ENCODE peak calls at places on chromosomes 3 and 15, in five cellular contexts. T is lower lobe of right lung, L is heart left ventricle, V is substantia nigra, O is ovary. F is an unnamed sample.

GRCh38 chr15:29944925-29945324 is 122.7 kb upstream of the TJP1 start:
- DNase-seq in T (no peak), L (no peak), V (no peak), O (no peak), F (no peak)

GRCh38 chr3:157832588-157832987 is 273.6 kb downstream of the SHOX2 start:
- DNase-seq in T (no peak), L (no peak), V (no peak), O (no peak), F (no peak)

GRCh38 chr15:69149163-69149562 is 11.3 kb upstream of the GLCE start:
- DNase-seq in T (no peak), L (no peak), V (no peak), O (no peak), F (no peak)

GRCh38 chr3:161890147-161890625 is 393.6 kb downstream of the OTOL1 start:
- DNase-seq in T (peak; percentile 73), L (peak; percentile 37), V (no peak), O (no peak), F (no peak)

GRCh38 chr3:107432646-107433045 is 55.4 kb downstream of the CCDC54 start:
- DNase-seq in T (no peak), L (no peak), V (no peak), O (no peak), F (no peak)

GRCh38 chr15:71335591-71335990 is 220.3 kb downstream of the THSD4 start:
- DNase-seq in T (no peak), L (no peak), V (no peak), O (no peak), F (no peak)

GRCh38 chr3:31858439-31858838 is 122.6 kb downstream of the OSBPL10 start:
- DNase-seq in T (no peak), L (no peak), V (no peak), O (no peak), F (no peak)

GRCh38 chr3:3705090-3705775 is 94.0 kb upstream of the LRRN1 start:
- DNase-seq in T (no peak), L (no peak), V (peak; percentile 52), O (no peak), F (peak; percentile 26)

GRCh38 chr15:75455424-75455981 is 4.0 kb upstream of the SIN3A start:
- DNase-seq in T (peak; percentile 93), L (peak; percentile 91), V (peak; percentile 87), O (peak; percentile 82), F (peak; percentile 85)

GRCh38 chr15:77904901-77905300 is 172.6 kb downstream of the TBC1D2B start:
- DNase-seq in T (no peak), L (no peak), V (no peak), O (no peak), F (no peak)

DNA sequence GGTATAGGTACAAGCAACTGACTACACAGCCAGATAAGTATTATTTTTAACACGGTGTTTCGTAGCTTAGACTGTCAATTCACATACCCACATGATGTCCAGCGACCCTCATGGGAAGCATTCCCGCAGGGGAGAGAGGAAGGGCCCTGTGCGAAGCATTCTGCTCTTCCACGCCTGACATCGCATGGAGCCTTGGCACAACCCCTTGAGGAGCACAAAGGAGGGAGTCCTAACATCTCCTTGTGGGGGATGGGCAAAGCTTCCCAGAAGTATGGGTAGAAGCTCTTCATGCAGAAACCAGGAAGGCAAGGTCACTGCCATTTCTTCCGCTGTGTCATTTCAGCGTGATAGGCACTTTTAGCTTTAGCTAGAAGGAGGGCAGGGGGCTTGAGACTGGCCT is 28.7 kb upstream of the USP3 start:
- DNase-seq in T (no peak), L (no peak), V (no peak), O (no peak), F (no peak)
- H3K27ac ChIP-seq in T (no peak overlapping the region), L (no peak overlapping the region), V (no peak overlapping the region), O (no peak overlapping the region), F (no peak overlapping the region)

GRCh38 chr3:66395635-66396034 is 105.2 kb downstream of the LRIG1 start:
- DNase-seq in T (no peak), L (no peak), V (no peak), O (no peak), F (no peak)

GRCh38 chr3:66394261-66395249 is 106.3 kb downstream of the LRIG1 start:
- DNase-seq in T (no peak), L (no peak), V (no peak), O (no peak), F (no peak)

GRCh38 chr3:66392966-66393485 is 107.8 kb downstream of the LRIG1 start:
- DNase-seq in T (no peak), L (no peak), V (no peak), O (no peak), F (no peak)

GRCh38 chr3:66392512-66392911 is 108.3 kb downstream of the LRIG1 start:
- DNase-seq in T (no peak), L (no peak), V (no peak), O (no peak), F (no peak)

DNA sequence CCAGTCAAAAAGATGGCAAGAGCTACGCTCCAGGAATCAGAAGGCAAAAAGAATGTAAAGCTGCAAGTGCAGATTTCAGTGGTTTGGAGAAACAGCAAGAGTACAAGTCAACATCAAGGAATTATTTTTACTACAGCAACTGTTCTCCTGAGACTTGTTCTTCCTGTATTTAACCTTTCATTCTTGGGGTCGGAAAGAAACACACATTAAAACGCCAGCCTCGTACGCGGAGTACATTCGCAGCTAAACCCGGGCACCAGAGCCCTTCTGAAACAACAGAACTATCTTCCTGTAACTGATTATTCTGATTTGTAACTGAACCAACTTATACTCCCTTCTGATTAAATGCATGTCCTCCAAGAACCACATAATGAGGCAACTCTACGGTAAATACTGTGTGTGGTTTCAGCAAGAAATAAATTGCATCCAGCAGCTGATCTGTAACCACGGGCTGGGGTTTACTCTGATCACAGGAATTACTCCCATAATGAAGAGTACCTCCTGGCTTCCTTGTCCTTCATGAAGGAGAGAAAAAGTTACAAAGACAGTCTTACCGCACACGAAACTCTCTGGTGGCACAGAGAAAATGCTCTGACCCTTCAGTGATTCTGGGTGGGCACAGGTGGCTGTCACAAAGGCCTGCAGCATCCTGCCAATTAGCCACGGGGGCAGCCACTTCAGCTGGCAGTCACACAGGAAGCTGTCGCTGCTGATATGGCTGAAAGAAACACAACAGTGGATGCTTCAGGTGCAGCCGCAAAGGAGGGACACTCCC is 107.1 kb downstream of the LRIG1 start:
- DNase-seq in T (no peak), L (no peak), V (no peak), O (no peak), F (no peak)
- H3K27ac ChIP-seq in T (no peak overlapping the region), L (peak overlapping the region; percentile 20), V (peak overlapping the region; percentile 14), O (no peak overlapping the region), F (peak overlapping the region; percentile 31)

GRCh38 chr15:59649603-59650002 is 7.7 kb downstream of the GTF2A2 start:
- DNase-seq in T (no peak), L (no peak), V (no peak), O (no peak), F (no peak)
- H3K27ac ChIP-seq in T (no peak overlapping the region), L (no peak overlapping the region), V (no peak overlapping the region), O (no peak overlapping the region), F (no peak overlapping the region)

GRCh38 chr15:90352109-90352893 is at the start of gene ZNF774:
- DNase-seq in T (peak; percentile 93), L (peak; percentile 94), V (peak; percentile 86), O (peak; percentile 84), F (peak; percentile 75)
- H3K27ac ChIP-seq in T (peak within 1 kb of the TSS; percentile 76), L (peak within 1 kb of the TSS; percentile 91), V (peak within 1 kb of the TSS; percentile 52), O (no peak within 1 kb of the TSS), F (peak within 1 kb of the TSS; percentile 52)

GRCh38 chr15:98503970-98504369 is 144.4 kb upstream of the IGF1R start:
- DNase-seq in T (no peak), L (no peak), V (no peak), O (no peak), F (no peak)
- H3K27ac ChIP-seq in T (no peak overlapping the region), L (no peak overlapping the region), V (no peak overlapping the region), O (no peak overlapping the region), F (no peak overlapping the region)

GRCh38 chr15:82146558-82146957 is 100.7 kb upstream of the MEX3B start:
- DNase-seq in T (no peak), L (no peak), V (no peak), O (no peak), F (no peak)

GRCh38 chr15:82150645-82151044 is 104.8 kb upstream of the MEX3B start:
- DNase-seq in T (no peak), L (no peak), V (no peak), O (no peak), F (no peak)

GRCh38 chr15:82143390-82144047 is 97.7 kb upstream of the MEX3B start:
- DNase-seq in T (no peak), L (no peak), V (no peak), O (no peak), F (no peak)

DNA sequence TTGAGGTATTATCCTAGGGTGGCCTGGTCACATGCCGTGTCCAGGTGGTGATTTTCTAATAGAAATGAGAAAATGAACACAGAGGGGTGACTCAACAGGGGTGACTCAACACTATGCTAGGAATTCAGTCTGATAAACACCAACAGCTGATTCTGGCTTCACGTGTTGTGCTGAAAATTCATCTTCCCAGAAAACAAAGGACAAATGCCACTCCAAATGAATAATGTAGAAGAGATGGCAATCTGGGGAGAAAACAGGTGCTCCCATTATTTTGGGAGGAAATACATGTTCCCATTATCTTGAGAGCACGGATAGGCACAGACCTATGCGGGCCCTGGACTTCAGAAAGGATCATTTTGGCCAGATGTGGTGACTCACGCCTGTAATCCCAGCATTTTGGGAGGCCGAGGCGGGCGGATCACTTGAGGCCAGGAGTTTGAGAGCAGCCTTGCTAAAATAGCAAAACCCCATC is 101.2 kb upstream of the MEX3B start:
- DNase-seq in T (no peak), L (no peak), V (no peak), O (no peak), F (no peak)
- H3K27ac ChIP-seq in T (no peak overlapping the region), L (no peak overlapping the region), V (no peak overlapping the region), O (no peak overlapping the region), F (no peak overlapping the region)

GRCh38 chr3:8749316-8749715 is 15.7 kb downstream of the CAV3 start:
- DNase-seq in T (no peak), L (no peak), V (no peak), O (no peak), F (no peak)
- H3K27ac ChIP-seq in T (no peak overlapping the region), L (no peak overlapping the region), V (no peak overlapping the region), O (no peak overlapping the region), F (no peak overlapping the region)

F was measured in caudate nucleus.